ENCODE peak calls at places on chromosomes 7 and 10, in five cellular contexts. Z is GM23338, R is hepatocyte, F is HCT116, T is PC-3. U is an unnamed sample.

GRCh38 chr7:108197371-108198091 is 67.4 kb upstream of the LAMB4 start:
- DNase-seq in Z (no peak), R (no peak), F (no peak), T (no peak), U (no peak)

GRCh38 chr10:49748006-49748405 is 14.1 kb downstream of the OGDHL start:
- DNase-seq in Z (no peak), R (no peak), F (no peak), T (no peak), U (no peak)

GRCh38 chr7:157905740-157906461 is 569.1 kb downstream of the DNAJB6 start:
- DNase-seq in Z (peak; percentile 1), R (no peak), F (peak; percentile 12), T (peak; percentile 10), U (no peak)

GRCh38 chr7:101166909-101167644 is 1.7 kb upstream of the VGF start:
- DNase-seq in Z (peak; percentile 98), R (peak; percentile 50), F (no peak), T (no peak), U (no peak)

GRCh38 chr10:26714385-26714784 is 16.9 kb downstream of the PDSS1 start:
- DNase-seq in Z (no peak), R (no peak), F (no peak), T (no peak), U (no peak)

GRCh38 chr10:85979598-85979997 is 387.0 kb downstream of the GRID1 start:
- DNase-seq in Z (no peak), R (no peak), F (no peak), T (no peak), U (no peak)

GRCh38 chr7:23218196-23218595 is 28.4 kb upstream of the GPNMB start:
- DNase-seq in Z (no peak), R (no peak), F (no peak), T (no peak), U (no peak)

GRCh38 chr10:131876021-131876420 is 24.8 kb upstream of the PPP2R2D start:
- DNase-seq in Z (no peak), R (no peak), F (no peak), T (no peak), U (no peak)

GRCh38 chr10:13536674-13537366 is 8.0 kb upstream of the BEND7 start:
- DNase-seq in Z (peak; percentile 94), R (peak; percentile 78), F (peak; percentile 33), T (peak; percentile 57), U (no peak)

GRCh38 chr7:155221547-155221946 is 76.1 kb upstream of the INSIG1 start:
- DNase-seq in Z (no peak), R (no peak), F (no peak), T (no peak), U (no peak)

GRCh38 chr7:64878684-64879083 is 24.4 kb upstream of the ZNF273 start:
- DNase-seq in Z (no peak), R (no peak), F (no peak), T (no peak), U (no peak)

DNA sequence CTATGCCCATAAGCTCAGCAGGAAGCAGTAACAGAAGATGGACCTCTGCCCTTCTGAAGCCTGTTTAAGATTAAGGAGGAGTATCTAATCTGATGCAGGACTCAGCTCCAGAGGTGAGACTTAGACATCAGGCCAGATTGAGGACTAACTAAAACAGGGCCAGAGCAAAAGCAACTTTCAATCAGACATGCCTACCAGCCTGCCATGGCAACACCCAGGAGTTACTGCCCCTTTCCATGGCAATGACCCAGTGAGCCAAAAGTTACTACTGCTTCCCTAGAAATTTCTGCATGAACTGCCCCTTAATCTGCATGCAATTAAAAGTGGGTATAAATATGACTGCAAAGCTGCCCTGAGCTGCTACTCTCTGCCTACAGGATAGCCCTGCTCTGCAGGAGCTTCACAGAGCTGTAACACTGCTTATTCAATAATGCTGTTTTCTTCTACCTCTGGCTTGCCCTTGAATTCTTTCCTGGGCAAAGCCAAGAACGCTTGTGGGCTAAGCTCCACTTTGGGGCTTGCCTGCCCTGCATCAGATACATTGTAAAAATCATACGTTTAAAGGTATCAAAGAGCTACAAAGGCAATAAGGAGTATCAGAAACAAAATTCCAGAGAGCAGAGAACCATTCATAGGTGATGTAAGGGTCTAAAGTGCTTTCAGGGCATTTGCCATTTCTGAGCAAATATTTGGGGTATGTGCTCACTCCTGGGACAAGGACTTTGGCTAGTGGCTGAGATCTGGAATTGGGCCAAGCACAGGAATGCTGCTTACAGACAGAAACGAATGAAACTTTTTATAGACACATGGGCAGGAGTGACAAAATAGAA is 24.9 kb upstream of the CNNM1 start:
- DNase-seq in Z (no peak), R (peak; percentile 47), F (no peak), T (peak; percentile 46), U (no peak)
- TF ChIP-seq EZH2 in Z (no peak), R (no peak), F (no peak), T (no peak), U (no peak)

GRCh38 chr7:33091111-33091531 is 18.1 kb downstream of the RP9 start:
- DNase-seq in Z (no peak), R (no peak), F (no peak), T (peak; percentile 40), U (no peak)

GRCh38 chr7:33089142-33089541 is 20.1 kb downstream of the RP9 start:
- DNase-seq in Z (no peak), R (no peak), F (no peak), T (no peak), U (no peak)

GRCh38 chr7:33091641-33092191 is 17.5 kb downstream of the RP9 start:
- DNase-seq in Z (peak; percentile 20), R (no peak), F (no peak), T (no peak), U (no peak)

GRCh38 chr7:33087356-33087755 is 21.8 kb downstream of the RP9 start:
- DNase-seq in Z (no peak), R (no peak), F (no peak), T (no peak), U (no peak)

GRCh38 chr7:33087858-33088257 is 21.3 kb downstream of the RP9 start:
- DNase-seq in Z (no peak), R (no peak), F (no peak), T (no peak), U (no peak)
- H3K9me2 ChIP-seq in Z (no peaks in the 10 kb centered on the region), R (no peaks in the 10 kb centered on the region), F (no peaks in the 10 kb centered on the region), T (no peaks in the 10 kb centered on the region), U (no peaks in the 10 kb centered on the region)

DNA sequence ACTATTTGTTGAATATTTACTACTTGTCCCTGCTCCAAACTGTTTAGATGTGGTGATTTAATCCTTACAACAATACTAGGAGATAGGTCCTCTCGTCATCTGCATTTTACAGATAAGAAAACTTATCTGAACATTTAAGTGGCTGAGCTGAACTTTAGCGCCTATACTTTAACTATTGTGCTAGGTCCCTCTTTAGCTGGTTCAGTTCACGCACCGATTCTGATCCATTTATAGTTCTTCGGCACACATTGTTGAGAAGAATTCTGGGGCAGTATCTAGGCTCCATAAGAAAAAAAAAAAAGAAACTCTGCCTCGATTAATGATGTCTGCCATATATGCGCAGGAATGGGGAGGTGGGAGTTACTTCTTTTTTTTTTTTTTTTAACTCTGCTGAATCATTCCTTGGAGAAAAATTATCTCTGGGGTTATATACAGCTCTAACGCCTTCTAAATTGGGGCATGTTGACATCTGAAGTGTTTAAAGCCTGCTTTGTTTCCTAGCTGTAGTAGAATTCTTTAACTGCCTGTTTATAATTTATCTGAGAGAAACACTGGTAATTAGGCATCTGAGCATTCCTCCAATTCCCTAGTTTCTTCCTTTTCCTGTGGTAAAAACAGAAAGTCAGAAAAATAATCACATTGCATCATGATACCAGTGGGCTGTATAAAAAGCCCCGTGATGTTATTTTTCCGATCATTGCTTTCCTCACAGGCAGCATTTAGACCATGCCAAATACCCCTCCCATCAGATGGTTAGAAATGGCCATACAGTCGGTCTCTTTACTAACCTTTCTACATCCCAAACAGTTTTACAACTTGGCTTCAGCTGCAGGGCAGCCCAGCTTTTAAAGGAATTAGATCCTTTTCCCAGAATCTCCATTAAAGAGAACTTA is 98.5 kb upstream of the KDM7A start:
- DNase-seq in Z (no peak), R (peak; percentile 35), F (no peak), T (no peak), U (no peak)
- H3K4me3 ChIP-seq in Z (no peak overlapping the region), R (no peak overlapping the region), F (no peak overlapping the region), T (no peak overlapping the region), U (no peak overlapping the region)

DNA sequence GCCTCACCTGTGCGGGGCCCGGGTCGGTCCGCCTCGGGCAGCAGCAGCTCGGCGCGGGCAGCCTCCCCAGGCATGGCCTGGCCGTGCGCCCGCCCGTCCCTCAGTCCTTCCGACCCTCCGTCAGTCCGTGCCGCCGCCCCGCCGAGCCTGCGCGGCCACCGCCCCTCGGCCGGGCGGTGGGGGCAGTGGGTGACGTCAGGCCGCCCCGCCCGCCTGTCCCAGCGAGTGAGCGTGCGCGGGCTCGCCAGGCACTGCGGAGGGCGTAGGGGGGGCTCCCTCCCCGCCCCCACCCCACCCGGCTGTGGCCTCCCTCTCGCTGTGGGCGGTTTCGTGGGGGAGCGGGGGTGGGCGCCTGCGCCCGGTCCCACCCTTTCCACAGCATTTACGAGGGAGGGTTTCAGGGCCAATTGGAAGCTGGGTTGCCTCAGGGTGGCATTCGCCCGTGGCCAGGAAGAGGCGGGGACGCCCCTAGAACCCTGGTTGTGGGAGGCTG is at the start of gene NACAD:
- DNase-seq in Z (peak; percentile 53), R (peak; percentile 65), F (no peak), T (no peak), U (no peak)
- TF ChIP-seq EZH2 in Z (no peak), R (no peak), F (no peak), T (no peak), U (no peak)

GRCh38 chr7:45885264-45885882 is 2.9 kb upstream of the IGFBP1 start:
- DNase-seq in Z (no peak), R (no peak), F (peak; percentile 16), T (peak; percentile 84), U (peak; percentile 80)
- H3K9me2 ChIP-seq in Z (no peaks in the 10 kb centered on the region), R (no peaks in the 10 kb centered on the region), F (no peaks in the 10 kb centered on the region), T (no peaks in the 10 kb centered on the region), U (no peaks in the 10 kb centered on the region)

GRCh38 chr7:113320419-113320818 is 202.1 kb upstream of the SMIM30 start:
- DNase-seq in Z (no peak), R (no peak), F (no peak), T (no peak), U (no peak)

GRCh38 chr7:113321201-113321600 is 202.8 kb upstream of the SMIM30 start:
- DNase-seq in Z (no peak), R (no peak), F (no peak), T (no peak), U (no peak)
- H3K4me3 ChIP-seq in Z (no peak overlapping the region), R (no peak overlapping the region), F (no peak overlapping the region), T (no peak overlapping the region), U (no peak overlapping the region)

U was measured in PC-9.